ENCODE peak calls at places on chromosomes 5 and 9, in eight cellular contexts. P is skeletal muscle cell; G is tibial artery; Q is pancreas; X is CD8-positive, alpha-beta memory T cell; S is fibroblast of mammary gland; F is fibroblast of pulmonary artery; U is AG09309. V is an unnamed sample.

GRCh38 chr5:9545301-9545958 is 445 bp downstream of the SEMA5A start:
- DNase-seq in F (no peak), P (no peak), G (no peak), Q (no peak), S (no peak), U (no peak), X (no peak), V (no peak)

GRCh38 chr5:79235222-79235577 is 731 bp upstream of the JMY start:
- DNase-seq in U (no peak), S (peak), P (no peak), G (no peak), Q (peak), F (peak), X (no peak), V (no peak)

GRCh38 chr5:73702534-73702933 is 76.5 kb downstream of the ARHGEF28 start:
- DNase-seq in X (no peak), G (no peak), U (no peak), Q (no peak), P (no peak), S (no peak), F (no peak), V (no peak)

GRCh38 chr9:109305801-109306200 is 15.1 kb downstream of the EPB41L4B start:
- DNase-seq in F (no peak), Q (no peak), X (no peak), G (no peak), P (no peak), U (no peak), S (no peak), V (no peak)

GRCh38 chr5:31232273-31232888 is 38.9 kb downstream of the CDH6 start:
- DNase-seq in X (no peak), U (peak), S (peak), F (peak), Q (no peak), P (no peak), G (no peak), V (no peak)

GRCh38 chr5:33841829-33842228 is 50.0 kb downstream of the ADAMTS12 start:
- DNase-seq in U (no peak), F (no peak), X (no peak), G (no peak), S (no peak), P (no peak), Q (no peak), V (no peak)

GRCh38 chr9:4242239-4242638 is 57.6 kb downstream of the GLIS3 start:
- DNase-seq in F (no peak), S (no peak), U (no peak), P (no peak), X (no peak), Q (no peak), G (no peak), V (no peak)

GRCh38 chr5:100761192-100761591 is 141.9 kb downstream of the ST8SIA4 start:
- DNase-seq in U (no peak), P (peak), G (no peak), X (no peak), S (peak), F (peak), Q (no peak), V (no peak)

GRCh38 chr5:109779036-109779735 is 89.5 kb downstream of the MAN2A1 start:
- DNase-seq in F (peak), Q (no peak), U (no peak), P (no peak), S (peak), X (no peak), G (no peak), V (no peak)

GRCh38 chr5:108747111-108748009 is at the start of gene FER:
- DNase-seq in P (peak), F (peak), G (no peak), U (no peak), Q (peak), X (no peak), S (peak), V (peak)

GRCh38 chr9:95316274-95316673 is 1.2 kb downstream of the FANCC start:
- DNase-seq in Q (no peak), F (no peak), X (no peak), S (no peak), P (no peak), U (no peak), G (no peak), V (no peak)

GRCh38 chr9:124213396-124213795 is 44.4 kb upstream of the NEK6 start:
- DNase-seq in F (no peak), U (no peak), S (no peak), Q (no peak), X (no peak), G (peak), P (no peak), V (no peak)

GRCh38 chr5:139844472-139845145 is 49.0 kb downstream of the PSD2 start:
- DNase-seq in U (peak), S (peak), G (peak), X (peak), Q (peak), F (peak), P (peak), V (peak)

GRCh38 chr9:89471390-89471789 is 26.5 kb downstream of the SEMA4D start:
- DNase-seq in P (no peak), Q (no peak), X (no peak), U (no peak), F (no peak), G (no peak), S (no peak), V (no peak)

GRCh38 chr9:109379513-109379912 is 58.7 kb upstream of the EPB41L4B start:
- DNase-seq in P (no peak), G (no peak), Q (no peak), F (no peak), U (no peak), X (no peak), S (no peak), V (no peak)

GRCh38 chr5:146137967-146138403 is 32.6 kb upstream of the PLAC8L1 start:
- DNase-seq in P (peak), G (no peak), F (peak), X (no peak), Q (no peak), S (peak), U (no peak), V (no peak)

GRCh38 chr5:10140195-10140973 is 109.3 kb downstream of the ATPSCKMT start:
- DNase-seq in F (peak), S (peak), Q (no peak), P (peak), X (no peak), U (no peak), G (no peak), V (no peak)

GRCh38 chr5:56319281-56320242 is 86.4 kb upstream of the ANKRD55 start:
- DNase-seq in F (peak), S (peak), X (no peak), P (peak), G (no peak), U (no peak), Q (no peak), V (peak)

GRCh38 chr9:18825775-18826174 is 207.2 kb downstream of the SAXO1 start:
- DNase-seq in Q (no peak), G (no peak), U (no peak), F (no peak), S (no peak), P (no peak), X (no peak), V (no peak)

GRCh38 chr9:95201201-95201600 is 116.3 kb downstream of the FANCC start:
- DNase-seq in F (no peak), S (no peak), Q (no peak), P (no peak), X (no peak), U (no peak), G (no peak), V (no peak)

GRCh38 chr5:96880402-96881164 is 4.3 kb downstream of the ERAP2 start:
- DNase-seq in G (no peak), F (peak), S (peak), P (no peak), U (no peak), Q (no peak), X (no peak), V (no peak)

GRCh38 chr5:52989781-52990530 is 804 bp downstream of the ITGA2 start:
- DNase-seq in X (peak), S (peak), G (peak), Q (peak), F (peak), P (no peak), U (no peak), V (peak)

GRCh38 chr9:131625388-131625787 is 80.1 kb downstream of the PRRT1B start:
- DNase-seq in X (no peak), Q (no peak), S (no peak), G (no peak), U (no peak), P (no peak), F (no peak), V (no peak)

GRCh38 chr5:167064199-167064811 is 1227.1 kb upstream of the WWC1 start:
- DNase-seq in Q (no peak), U (no peak), S (no peak), F (no peak), X (no peak), P (no peak), G (no peak), V (no peak)

GRCh38 chr9:95497772-95498171 is 19.0 kb downstream of the PTCH1 start:
- DNase-seq in G (no peak), P (peak), S (no peak), X (no peak), Q (no peak), F (peak), U (no peak), V (no peak)

GRCh38 chr9:105413486-105414068 is 34.3 kb upstream of the FSD1L start:
- DNase-seq in Q (no peak), U (no peak), S (peak), G (no peak), P (peak), F (peak), X (no peak), V (no peak)

GRCh38 chr5:142012792-142013388 is at the start of gene GNPDA1:
- DNase-seq in U (peak), F (peak), G (peak), S (peak), P (peak), Q (peak), X (peak), V (peak)

GRCh38 chr5:177491429-177491945 is 5.9 kb downstream of the PDLIM7 start:
- DNase-seq in Q (no peak), G (peak), U (no peak), P (no peak), S (peak), X (no peak), F (no peak), V (no peak)

GRCh38 chr5:90446961-90447360 is 27.6 kb downstream of the MBLAC2 start:
- DNase-seq in G (no peak), U (peak), P (peak), F (peak), X (no peak), Q (no peak), S (peak), V (no peak)

GRCh38 chr5:37370550-37370863 is 399 bp downstream of the NUP155 start:
- DNase-seq in P (no peak), X (no peak), S (no peak), U (no peak), F (no peak), G (no peak), Q (no peak), V (no peak)

DNA sequence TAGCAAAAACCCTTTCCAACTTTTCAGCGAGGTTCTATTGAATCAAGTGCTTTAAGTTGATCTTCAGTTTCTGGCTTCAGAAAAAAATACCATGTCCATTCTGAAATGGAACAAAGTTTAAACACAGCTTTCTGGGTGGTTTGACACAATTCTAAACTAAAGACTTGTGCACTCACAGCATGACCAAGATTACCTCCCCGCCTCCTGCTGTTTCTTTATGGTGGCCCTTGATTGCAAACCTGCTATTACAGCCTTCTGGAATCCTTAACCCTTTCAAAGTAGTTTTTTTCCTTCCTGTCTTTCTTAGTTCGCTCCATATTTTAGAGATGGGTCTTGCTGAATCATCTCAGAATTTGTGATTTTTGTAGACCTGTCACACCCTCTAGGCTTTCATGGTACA is 135.9 kb upstream of the FBN2 start:
- DNase-seq in P (no peak), U (no peak), S (no peak), F (no peak), X (no peak), Q (no peak), G (no peak), V (no peak)
- H3K4me3 ChIP-seq in P (no peak), U (no peak), S (no peak), F (no peak), X (no peak), Q (no peak), G (no peak), V (no peak)

GRCh38 chr9:92147854-92148184 is 32.6 kb upstream of the SPTLC1 start:
- DNase-seq in U (no peak), Q (no peak), P (no peak), G (no peak), S (peak), X (no peak), F (peak), V (no peak)
- H3K4me3 ChIP-seq in U (no peak), Q (no peak), P (no peak), G (no peak), S (no peak), X (no peak), F (no peak), V (no peak)

GRCh38 chr5:83474986-83475385 is 3.4 kb downstream of the VCAN start:
- DNase-seq in X (no peak), F (no peak), U (no peak), S (no peak), Q (no peak), G (peak), P (no peak), V (no peak)
- H3K4me3 ChIP-seq in X (no peak), F (peak), U (peak), S (peak), Q (no peak), G (peak), P (peak), V (peak)

DNA sequence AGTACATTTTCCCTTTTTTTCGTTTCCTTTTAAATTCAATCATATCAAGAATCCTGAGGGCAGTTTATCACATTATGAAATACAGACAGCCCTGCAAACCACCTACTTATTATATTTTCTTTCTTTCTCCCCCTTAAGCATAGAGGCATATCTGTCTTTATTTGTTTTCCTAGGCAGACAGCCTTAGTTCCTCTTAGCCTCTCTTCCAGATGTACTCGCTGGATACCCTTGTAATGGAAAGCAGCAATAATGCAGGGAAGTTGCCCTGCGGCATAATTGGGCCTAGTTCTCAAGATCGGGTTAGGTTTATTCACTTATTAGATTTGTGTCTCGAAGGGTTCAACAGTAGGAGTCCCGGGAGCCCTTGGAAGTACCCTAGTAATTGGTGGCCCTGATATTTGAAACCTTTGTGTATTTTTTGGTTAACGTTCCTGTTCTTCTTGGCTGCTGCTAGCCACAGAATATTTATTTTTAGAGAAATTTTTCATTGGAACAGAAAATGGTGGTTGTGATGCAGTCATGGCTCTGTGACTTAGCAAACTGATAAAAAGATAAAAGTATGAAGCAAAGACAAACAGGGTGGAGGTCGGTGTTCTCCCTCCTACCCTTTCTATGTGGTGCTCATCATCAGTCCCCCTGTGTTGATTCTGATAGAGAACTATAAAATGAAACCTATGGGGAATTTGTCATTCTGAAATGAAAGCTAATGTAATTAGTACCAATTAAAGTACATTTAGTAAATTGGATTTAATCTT is 6.4 kb downstream of the TLE4 start:
- DNase-seq in Q (no peak), X (no peak), U (no peak), S (no peak), G (no peak), P (no peak), F (no peak), V (no peak)
- H3K4me3 ChIP-seq in Q (no peak), X (no peak), U (peak), S (no peak), G (peak), P (no peak), F (no peak), V (no peak)

DNA sequence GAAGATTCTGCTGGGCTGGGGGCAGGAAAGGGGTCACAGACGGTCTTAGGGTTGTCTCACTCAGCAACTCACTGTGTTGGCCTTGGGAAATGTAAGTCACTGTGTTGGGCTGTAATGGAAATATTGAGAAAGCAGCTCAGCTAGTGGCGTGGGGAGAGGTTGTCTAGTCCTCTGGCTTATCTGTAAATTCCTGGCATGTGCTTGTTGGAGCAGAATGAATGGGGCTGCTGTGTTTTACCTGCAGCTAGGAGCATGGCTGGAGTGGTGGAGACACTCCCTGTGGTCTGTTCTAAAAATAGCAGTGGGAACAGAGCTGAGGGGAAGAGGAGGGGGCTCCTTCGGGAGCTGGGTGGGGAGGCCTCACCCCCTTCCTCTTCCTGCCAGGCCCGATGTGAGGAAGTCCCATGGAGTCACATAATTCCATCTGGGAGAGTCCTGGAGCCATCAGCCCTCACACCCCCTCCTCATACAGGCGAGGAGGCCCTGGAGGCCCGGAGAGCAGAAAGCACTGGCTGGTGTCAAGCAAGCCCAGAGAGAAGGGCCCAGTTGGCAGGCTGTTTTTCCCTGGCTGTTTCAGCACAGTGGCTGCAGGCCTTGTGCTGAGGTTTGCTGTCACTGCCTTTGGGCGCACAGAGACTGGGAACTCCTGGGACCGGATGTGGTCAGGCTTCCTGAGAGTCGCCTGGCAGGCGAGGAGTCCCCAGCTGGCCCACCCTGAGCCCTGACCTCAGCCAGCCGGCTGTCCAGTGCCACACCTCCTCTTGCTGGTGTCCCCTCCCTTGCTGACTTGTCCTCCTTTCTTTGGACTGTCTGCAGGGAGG is 84.9 kb downstream of the RGS3 start:
- DNase-seq in X (no peak), P (no peak), U (no peak), F (peak), Q (peak), G (peak), S (no peak), V (peak)
- H3K4me3 ChIP-seq in X (no peak), P (no peak), U (no peak), F (no peak), Q (no peak), G (no peak), S (no peak), V (no peak)

DNA sequence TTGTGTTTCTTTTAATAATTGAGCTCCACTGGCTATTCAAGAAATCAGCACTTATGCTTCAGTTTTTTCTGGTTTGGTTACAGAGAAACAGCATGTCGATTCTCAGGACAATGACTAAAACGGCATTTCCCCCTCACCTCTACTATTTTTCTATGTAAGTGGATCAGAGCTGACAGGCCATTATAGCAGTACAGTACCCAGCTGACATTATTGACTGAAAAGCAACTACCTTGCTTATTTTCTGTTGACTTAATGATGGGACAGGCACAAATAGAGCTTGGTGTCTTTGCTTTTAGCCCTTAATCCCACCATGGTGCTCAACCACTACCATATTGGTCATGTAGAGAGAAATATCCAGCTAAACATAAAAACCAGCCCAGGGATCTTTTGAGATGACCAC is 35.4 kb upstream of the CCNG1 start:
- DNase-seq in X (no peak), G (no peak), F (no peak), U (no peak), Q (no peak), P (no peak), S (no peak), V (no peak)
- H3K4me3 ChIP-seq in X (no peak), G (no peak), F (no peak), U (no peak), Q (no peak), P (no peak), S (no peak), V (no peak)

GRCh38 chr5:1793966-1794895 is 5.4 kb downstream of the MRPL36 start:
- DNase-seq in U (peak), F (peak), Q (no peak), S (peak), X (no peak), P (peak), G (no peak), V (no peak)
- H3K4me3 ChIP-seq in U (no peak), F (no peak), Q (no peak), S (no peak), X (no peak), P (no peak), G (no peak), V (peak)

DNA sequence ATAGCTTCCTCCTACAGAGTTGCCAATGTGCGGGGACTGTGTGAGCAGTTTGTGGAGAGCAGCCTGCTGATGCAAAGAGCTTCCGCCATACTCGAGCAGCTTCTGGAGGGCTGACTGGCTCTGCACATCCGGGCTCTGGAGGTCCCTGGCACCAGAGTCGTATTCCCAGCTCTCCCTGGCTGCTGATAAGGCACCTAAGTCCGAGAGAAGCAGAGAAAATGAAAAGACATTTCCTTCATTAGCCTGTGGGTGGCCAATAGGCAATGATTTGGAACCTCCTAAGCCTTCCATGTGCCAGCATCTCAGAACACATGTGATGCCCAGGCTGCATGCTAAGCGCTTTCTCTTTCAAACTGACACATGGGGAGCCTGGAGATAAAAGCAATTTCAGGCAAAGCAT is 94.3 kb downstream of the TSSK1B start:
- DNase-seq in U (no peak), P (no peak), F (no peak), X (no peak), Q (no peak), G (no peak), S (no peak), V (peak)
- H3K4me3 ChIP-seq in U (no peak), P (no peak), F (no peak), X (no peak), Q (no peak), G (no peak), S (no peak), V (no peak)